ENCODE peak calls at places on chromosomes 11 and 22, in seven cellular contexts. P, A, V, R, B, T and G are unnamed samples.

GRCh38 chr11:9992306-9992705 is 301.7 kb downstream of the SBF2 start:
- DNase-seq in V (no peak), B (no peak), T (no peak), P (no peak), A (no peak), R (peak), G (no peak)

GRCh38 chr22:33658775-33659174 is 261.5 kb downstream of the LARGE1 start:
- DNase-seq in A (peak), P (no peak), B (no peak), V (no peak), T (peak), R (peak), G (peak)

GRCh38 chr22:49958961-49959781 is 1.4 kb upstream of the PIM3 start:
- DNase-seq in V (peak), B (peak), R (no peak), P (no peak), T (no peak), A (no peak), G (no peak)

GRCh38 chr11:38252620-38253019 is 1654.6 kb upstream of the RAG2 start:
- DNase-seq in V (no peak), R (peak), P (no peak), A (no peak), B (no peak), T (no peak), G (peak)

GRCh38 chr11:74686792-74687191 is 44.4 kb downstream of the CHRDL2 start:
- DNase-seq in T (no peak), V (no peak), P (no peak), A (no peak), R (peak), B (no peak), G (peak)

GRCh38 chr11:9002920-9003572 is 755 bp downstream of the NRIP3 start:
- DNase-seq in V (no peak), P (no peak), A (no peak), R (no peak), B (no peak), T (no peak), G (no peak)

GRCh38 chr22:45204751-45205623 is 35.7 kb downstream of the KIAA0930 start:
- DNase-seq in P (no peak), T (no peak), V (no peak), B (no peak), R (no peak), A (no peak), G (no peak)

GRCh38 chr11:110655967-110656366 is 56.3 kb downstream of the ARHGAP20 start:
- DNase-seq in R (no peak), V (no peak), T (no peak), P (no peak), A (no peak), B (no peak), G (no peak)

GRCh38 chr11:35276396-35276795 is 137.4 kb downstream of the CD44 start:
- DNase-seq in T (no peak), V (no peak), A (no peak), R (peak), P (peak), B (no peak), G (peak)

GRCh38 chr11:78220218-78221157 is 31.8 kb downstream of the USP35 start:
- DNase-seq in V (no peak), T (no peak), B (no peak), R (no peak), P (no peak), A (no peak), G (no peak)

GRCh38 chr22:22124374-22124773 is 120.2 kb upstream of the VPREB1 start:
- DNase-seq in P (no peak), R (no peak), T (no peak), A (no peak), V (no peak), B (no peak), G (no peak)

GRCh38 chr11:36631704-36632287 is 33.8 kb upstream of the RAG2 start:
- DNase-seq in A (no peak), V (no peak), B (peak), R (no peak), T (no peak), P (no peak), G (no peak)

GRCh38 chr11:72141066-72141465 is 5.5 kb downstream of the FOLR3 start:
- DNase-seq in T (no peak), P (peak), A (no peak), B (no peak), V (no peak), R (peak), G (peak)

GRCh38 chr11:36311926-36312592 is 16.0 kb downstream of the PRR5L start:
- DNase-seq in T (no peak), V (no peak), R (no peak), B (no peak), P (no peak), A (no peak), G (no peak)

GRCh38 chr11:90434858-90435257 is 212.0 kb upstream of the CHORDC1 start:
- DNase-seq in P (peak), A (no peak), R (peak), V (no peak), T (peak), B (peak), G (no peak)

GRCh38 chr11:121890377-121890776 is 225.6 kb downstream of the BLID start:
- DNase-seq in A (no peak), V (no peak), R (peak), B (no peak), T (no peak), P (no peak), G (peak)

GRCh38 chr11:62850911-62851806 is 11.8 kb upstream of the WDR74 start:
- DNase-seq in R (no peak), P (peak), A (no peak), V (no peak), T (no peak), B (peak), G (no peak)

GRCh38 chr11:720642-721346 is 14.8 kb downstream of the EPS8L2 start:
- DNase-seq in A (no peak), P (no peak), V (peak), B (peak), R (no peak), T (peak), G (no peak)

GRCh38 chr11:60871378-60872061 is 4.2 kb downstream of the ZP1 start:
- DNase-seq in R (peak), P (no peak), A (no peak), T (no peak), V (no peak), B (no peak), G (peak)

GRCh38 chr11:7665473-7666291 is 7.6 kb downstream of the CYB5R2 start:
- DNase-seq in P (peak), A (peak), V (peak), B (peak), T (peak), R (peak), G (peak)

GRCh38 chr11:123580557-123581275 is 73.7 kb downstream of the SCN3B start:
- DNase-seq in V (peak), A (no peak), T (peak), R (peak), B (peak), P (peak), G (peak)

GRCh38 chr11:131910491-131911387 is 540.3 kb downstream of the NTM start:
- DNase-seq in P (peak), A (no peak), T (peak), R (peak), V (peak), B (peak), G (peak)

GRCh38 chr11:72769680-72770079 is 17.5 kb upstream of the ARAP1 start:
- DNase-seq in T (no peak), R (peak), P (no peak), V (no peak), A (no peak), B (no peak), G (no peak)

GRCh38 chr11:11901917-11902316 is 60.1 kb downstream of the USP47 start:
- DNase-seq in P (no peak), B (no peak), V (no peak), T (no peak), R (no peak), A (no peak), G (no peak)

GRCh38 chr11:69524991-69525411 is 43.5 kb downstream of the LINC01488 start:
- DNase-seq in A (no peak), B (no peak), V (no peak), T (no peak), P (no peak), R (no peak), G (no peak)

GRCh38 chr11:10878408-10879214 is 20.8 kb upstream of the ZBED5 start:
- DNase-seq in T (peak), R (peak), V (no peak), P (peak), B (peak), A (no peak), G (peak)

GRCh38 chr22:48837341-48837935 is 990.2 kb downstream of the BRD1 start:
- DNase-seq in T (no peak), A (no peak), B (no peak), R (no peak), V (no peak), P (no peak), G (no peak)

GRCh38 chr22:20016734-20017621 is at the start of gene ARVCF:
- DNase-seq in V (peak), T (peak), P (peak), B (peak), R (peak), A (peak), G (peak)
- TF ChIP-seq CTCF in V (peak), T (no peak), P (no peak), B (no peak), R (no peak), A (no peak), G (no peak)

GRCh38 chr22:37562049-37562784 is 1.9 kb downstream of the CDC42EP1 start:
- DNase-seq in V (no peak), P (no peak), T (no peak), B (no peak), A (no peak), R (no peak), G (no peak)
- H3K4me3 ChIP-seq in V (no peak), P (peak), T (no peak), B (no peak), A (peak), R (peak), G (peak)

GRCh38 chr11:13188179-13188578 is 89.4 kb upstream of the BMAL1 start:
- DNase-seq in R (no peak), B (no peak), V (no peak), P (no peak), A (no peak), T (no peak), G (no peak)

GRCh38 chr11:13183826-13184196 is 93.8 kb upstream of the BMAL1 start:
- DNase-seq in T (no peak), P (no peak), B (no peak), V (no peak), R (no peak), A (no peak), G (no peak)

GRCh38 chr11:13184295-13184794 is 93.2 kb upstream of the BMAL1 start:
- DNase-seq in A (no peak), P (no peak), T (no peak), B (no peak), V (no peak), R (no peak), G (no peak)

DNA sequence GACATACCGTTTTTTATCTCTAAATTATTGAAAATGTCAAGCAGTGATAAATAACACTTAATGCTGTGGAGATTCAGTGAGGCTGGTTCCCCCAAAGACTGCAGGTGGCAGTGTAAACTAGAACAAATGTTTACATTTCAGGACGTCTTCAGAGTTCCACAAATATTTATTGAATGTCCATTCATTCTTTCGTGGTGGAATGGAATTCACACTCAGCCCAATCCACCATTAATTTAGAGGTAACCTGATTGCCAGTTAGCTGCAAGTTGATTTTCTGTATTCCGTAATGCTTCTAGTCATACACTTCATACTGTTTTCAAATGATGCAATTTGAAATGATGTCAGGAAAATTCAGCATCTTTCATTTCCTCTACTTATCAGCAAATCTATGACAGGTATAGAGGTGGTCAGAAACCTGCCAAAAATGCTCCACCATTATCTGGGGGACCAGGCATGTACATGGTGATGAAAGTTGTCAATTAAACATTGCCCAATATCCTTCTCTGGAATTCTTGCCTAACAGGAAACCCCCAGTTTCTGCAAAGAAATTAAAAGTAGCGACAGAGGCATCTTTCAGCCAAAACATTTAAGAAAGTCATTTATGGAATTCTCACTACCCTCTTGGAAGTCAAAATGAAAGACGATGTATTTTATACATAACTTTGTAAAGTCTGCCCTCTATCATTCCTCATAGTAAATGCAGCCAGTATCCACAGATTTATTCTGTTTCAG is 94.3 kb upstream of the BMAL1 start:
- DNase-seq in T (peak), V (no peak), R (peak), B (peak), P (peak), A (peak), G (peak)
- TF ChIP-seq CTCF in T (peak), V (no peak), R (peak), B (peak), P (peak), A (peak), G (peak)

GRCh38 chr22:35986085-35986484 is 42.5 kb downstream of the RBFOX2 start:
- DNase-seq in B (peak), A (no peak), T (no peak), P (no peak), R (peak), V (no peak), G (peak)

GRCh38 chr22:35985361-35985760 is 43.3 kb downstream of the RBFOX2 start:
- DNase-seq in B (no peak), T (no peak), V (no peak), A (no peak), P (no peak), R (no peak), G (no peak)

GRCh38 chr22:35987487-35987886 is 41.1 kb downstream of the RBFOX2 start:
- DNase-seq in A (no peak), T (peak), P (no peak), B (no peak), R (no peak), V (no peak), G (peak)

GRCh38 chr22:35991168-35991567 is 37.5 kb downstream of the RBFOX2 start:
- DNase-seq in P (no peak), T (no peak), R (peak), A (no peak), V (no peak), B (no peak), G (no peak)

GRCh38 chr22:35987994-35988393 is 40.6 kb downstream of the RBFOX2 start:
- DNase-seq in A (no peak), T (no peak), R (no peak), P (no peak), V (no peak), B (no peak), G (no peak)
- H3K4me3 ChIP-seq in A (no peak), T (no peak), R (no peak), P (no peak), V (no peak), B (no peak), G (no peak)

GRCh38 chr22:36386351-36386899 is 1.3 kb downstream of the MYH9 start:
- DNase-seq in P (peak), R (no peak), T (peak), V (peak), B (peak), A (no peak), G (peak)
- TF ChIP-seq CTCF in P (no peak), R (peak), T (no peak), V (no peak), B (no peak), A (no peak), G (no peak)

DNA sequence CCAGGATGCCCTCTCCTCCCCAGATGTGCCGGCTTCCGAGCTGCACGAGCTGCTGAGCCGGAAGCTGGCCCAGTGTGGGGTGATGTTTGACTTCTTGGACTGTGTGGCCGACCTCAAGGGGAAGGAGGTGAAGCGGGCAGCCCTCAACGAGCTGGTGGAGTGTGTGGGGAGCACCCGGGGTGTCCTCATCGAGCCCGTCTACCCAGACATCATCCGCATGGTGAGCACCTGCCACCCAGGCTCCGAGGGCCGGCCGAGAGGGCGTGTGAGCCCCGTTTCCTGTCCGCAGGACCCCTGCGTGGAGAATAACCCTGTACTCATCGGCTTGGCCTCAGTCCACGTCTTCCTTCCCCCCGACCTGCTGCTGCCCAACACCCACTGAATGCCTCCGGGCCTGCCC is 2.2 kb downstream of the PPP2R5B start:
- DNase-seq in P (no peak), B (no peak), V (peak), A (no peak), T (peak), R (no peak), G (no peak)
- H3K4me3 ChIP-seq in P (no peak), B (no peak), V (no peak), A (no peak), T (no peak), R (no peak), G (no peak)

DNA sequence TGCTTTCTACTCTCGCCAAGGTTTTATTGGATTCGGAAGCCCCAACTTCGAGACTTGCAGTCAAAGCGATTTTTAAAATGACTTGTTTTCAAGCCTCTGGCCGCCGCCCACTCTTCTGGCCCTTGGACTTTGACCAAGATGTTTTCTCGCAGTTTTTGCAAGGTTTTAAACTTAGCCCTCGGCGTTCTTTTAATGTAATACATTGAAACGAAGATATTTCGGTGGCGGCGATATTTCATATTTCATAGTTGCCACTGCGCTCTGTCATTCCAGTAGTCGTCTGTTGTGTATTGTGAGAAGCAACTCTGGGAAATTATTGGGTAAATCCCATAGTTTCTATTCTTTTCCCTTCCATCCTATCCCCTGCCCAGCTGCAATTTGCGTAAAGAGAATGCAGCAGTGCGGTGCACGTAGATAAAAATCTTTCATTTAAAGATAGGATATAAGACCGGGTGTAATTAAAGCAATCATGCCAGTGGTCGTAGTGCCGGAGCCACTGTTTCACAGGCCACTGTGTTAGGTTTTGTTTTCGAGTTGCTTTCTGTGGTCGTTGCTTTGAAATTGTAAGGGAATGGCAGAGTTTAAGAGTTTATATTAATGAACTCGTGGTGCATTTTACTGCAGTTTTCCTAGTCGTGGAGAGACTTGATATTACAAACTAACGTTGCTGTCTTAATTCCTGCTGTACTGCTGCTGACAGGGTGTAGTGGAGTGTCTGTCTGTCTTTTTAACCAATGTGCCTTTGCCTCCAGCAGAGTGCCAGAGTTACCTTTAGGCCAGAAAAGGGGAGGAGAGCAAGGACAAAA is 715 bp downstream of the BIRC2 start:
- DNase-seq in V (no peak), A (peak), P (peak), R (peak), T (peak), B (peak), G (peak)
- TF ChIP-seq CTCF in V (no peak), A (no peak), P (no peak), R (no peak), T (no peak), B (no peak), G (no peak)